ENCODE peak calls at places on chromosomes 12 and 14, in ten cellular contexts. I is mesothelial cell of epicardium, N is epithelial cell of proximal tubule, V is progenitor cell of endocrine pancreas, X is cardiac muscle cell, C is Calu3, E is tibial artery, O is lower lobe of right lung, F is left lung, T is AG10803. S is an unnamed sample.

GRCh38 chr12:85468356-85469157 is 188.5 kb downstream of the ALX1 start:
- DNase-seq in I (no peak), N (peak), V (no peak), X (peak), C (peak), E (peak), O (peak), F (peak), T (peak), S (no peak)

GRCh38 chr12:58176296-58176869 is 235.0 kb downstream of the ATP23 start:
- DNase-seq in I (peak), N (no peak), V (peak), X (peak), C (peak), E (no peak), O (no peak), F (no peak), T (peak), S (no peak)

GRCh38 chr14:92692822-92693226 is 55.6 kb downstream of the LGMN start:
- DNase-seq in I (no peak), N (no peak), V (no peak), X (no peak), C (peak), E (peak), O (peak), F (peak), T (no peak), S (no peak)

GRCh38 chr14:93975791-93976476 is 436 bp downstream of the ASB2 start:
- DNase-seq in I (no peak), N (no peak), V (no peak), X (no peak), C (no peak), E (no peak), O (no peak), F (no peak), T (no peak), S (no peak)

GRCh38 chr12:103800252-103800771 is 40.7 kb downstream of the NT5DC3 start:
- DNase-seq in I (no peak), N (peak), V (no peak), X (peak), C (peak), E (peak), O (peak), F (no peak), T (peak), S (no peak)

GRCh38 chr12:77003961-77004360 is 61.4 kb downstream of the E2F7 start:
- DNase-seq in I (no peak), N (no peak), V (no peak), X (no peak), C (no peak), E (no peak), O (no peak), F (no peak), T (no peak), S (no peak)

GRCh38 chr14:31113794-31114193 is 87.6 kb upstream of the STRN3 start:
- DNase-seq in I (no peak), N (no peak), V (no peak), X (no peak), C (no peak), E (no peak), O (no peak), F (no peak), T (no peak), S (no peak)

GRCh38 chr12:63495974-63496373 is 172.3 kb downstream of the DPY19L2 start:
- DNase-seq in I (no peak), N (peak), V (no peak), X (no peak), C (no peak), E (no peak), O (no peak), F (no peak), T (no peak), S (no peak)

GRCh38 chr12:67940780-67941243 is 48.4 kb upstream of the IFNG-AS1 start:
- DNase-seq in I (no peak), N (peak), V (no peak), X (peak), C (peak), E (no peak), O (no peak), F (no peak), T (peak), S (no peak)

GRCh38 chr12:130859128-130859527 is 12.7 kb upstream of the RAN start:
- DNase-seq in I (no peak), N (no peak), V (no peak), X (no peak), C (no peak), E (no peak), O (no peak), F (no peak), T (no peak), S (no peak)

GRCh38 chr12:115710104-115710564 is 567.4 kb downstream of the MED13L start:
- DNase-seq in I (no peak), N (no peak), V (no peak), X (no peak), C (no peak), E (no peak), O (no peak), F (no peak), T (peak), S (no peak)

GRCh38 chr14:69487226-69487625 is 2.7 kb downstream of the PLEKHD1 start:
- DNase-seq in I (no peak), N (no peak), V (no peak), X (no peak), C (no peak), E (no peak), O (no peak), F (no peak), T (no peak), S (no peak)

GRCh38 chr12:24244231-24244630 is 294.8 kb upstream of the SOX5 start:
- DNase-seq in I (no peak), N (no peak), V (no peak), X (no peak), C (no peak), E (no peak), O (no peak), F (no peak), T (no peak), S (no peak)

GRCh38 chr12:124351422-124351821 is 56.5 kb downstream of the RFLNA start:
- DNase-seq in I (no peak), N (no peak), V (no peak), X (no peak), C (no peak), E (no peak), O (no peak), F (no peak), T (no peak), S (no peak)

GRCh38 chr14:55301722-55302121 is 30.5 kb downstream of the FBXO34 start:
- DNase-seq in I (no peak), N (peak), V (no peak), X (no peak), C (peak), E (no peak), O (no peak), F (no peak), T (peak), S (no peak)

GRCh38 chr14:31018057-31018645 is 7.3 kb upstream of the AP4S1 start:
- DNase-seq in I (no peak), N (no peak), V (no peak), X (no peak), C (no peak), E (no peak), O (no peak), F (no peak), T (no peak), S (no peak)

GRCh38 chr12:130186631-130187269 is 24.5 kb downstream of the FZD10 start:
- DNase-seq in I (no peak), N (peak), V (no peak), X (no peak), C (no peak), E (no peak), O (no peak), F (no peak), T (no peak), S (no peak)

GRCh38 chr12:118237908-118238307 is 102.0 kb downstream of the PEBP1 start:
- DNase-seq in I (no peak), N (no peak), V (no peak), X (no peak), C (peak), E (no peak), O (no peak), F (no peak), T (peak), S (no peak)

GRCh38 chr12:87467893-87468292 is 561.3 kb downstream of the C12orf50 start:
- DNase-seq in I (no peak), N (no peak), V (no peak), X (no peak), C (no peak), E (no peak), O (no peak), F (no peak), T (no peak), S (no peak)

DNA sequence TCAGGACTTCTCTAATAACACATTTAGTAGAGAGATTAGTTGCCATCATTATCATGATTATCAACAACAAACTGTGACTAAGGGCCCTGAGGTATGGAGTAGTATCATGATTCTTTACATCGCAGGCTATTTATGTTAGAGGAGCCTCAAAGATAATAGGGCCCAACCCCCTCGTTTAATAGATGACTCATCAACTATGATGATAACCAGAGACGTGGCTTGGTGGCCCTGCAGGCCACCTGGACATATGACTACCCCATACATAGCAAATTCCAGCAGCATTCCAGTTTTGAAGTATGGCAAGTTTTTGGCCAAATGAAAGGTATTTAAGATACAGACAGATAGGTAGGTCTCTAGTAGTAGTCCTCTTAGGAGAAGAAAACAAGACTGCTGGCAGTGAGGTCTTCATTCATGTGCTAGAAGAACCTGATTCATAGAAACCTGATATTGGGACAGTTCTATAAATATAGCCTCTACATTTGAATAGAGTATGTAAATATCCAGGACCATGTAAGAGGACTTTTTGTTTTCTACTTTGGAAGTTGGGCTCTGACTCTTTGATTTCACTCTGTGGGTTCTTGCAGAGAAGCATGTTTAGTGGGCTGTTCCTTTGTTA is 5.6 kb downstream of the RIC8B start:
- DNase-seq in I (no peak), N (no peak), V (no peak), X (no peak), C (peak), E (no peak), O (no peak), F (no peak), T (no peak), S (no peak)
- TF ChIP-seq CTCF in I (no peak), N (no peak), V (no peak), X (no peak), C (no peak), E (no peak), O (no peak), F (no peak), T (no peak), S (no peak)

DNA sequence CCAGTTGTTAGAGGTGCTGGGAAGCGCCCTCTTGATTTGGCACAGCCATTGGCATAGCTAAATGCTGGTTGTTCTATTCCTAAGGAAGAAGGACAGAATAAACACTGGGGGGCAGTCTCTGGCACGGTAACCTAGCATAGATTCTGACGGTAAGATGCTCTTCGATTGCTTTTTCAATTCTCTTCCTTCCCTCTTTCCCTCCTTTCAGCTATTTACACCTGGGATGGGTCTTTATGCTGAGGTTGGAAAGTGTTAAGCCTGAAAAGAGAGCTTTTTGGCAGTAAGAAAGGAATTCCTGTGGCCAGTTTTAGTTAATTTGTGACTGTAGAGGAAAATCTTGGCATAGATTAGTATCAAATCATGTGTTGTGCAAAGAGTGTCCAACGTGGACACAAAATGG is 162.8 kb downstream of the SNAPC1 start:
- DNase-seq in I (no peak), N (peak), V (no peak), X (peak), C (peak), E (no peak), O (no peak), F (no peak), T (peak), S (no peak)
- TF ChIP-seq CTCF in I (no peak), N (peak), V (peak), X (no peak), C (no peak), E (no peak), O (peak), F (no peak), T (peak), S (peak)

GRCh38 chr14:21241218-21241819 is 27.9 kb downstream of the HNRNPC start:
- DNase-seq in I (no peak), N (no peak), V (no peak), X (no peak), C (no peak), E (no peak), O (no peak), F (no peak), T (peak), S (no peak)
- TF ChIP-seq CTCF in I (peak), N (peak), V (peak), X (peak), C (peak), E (peak), O (peak), F (no peak), T (peak), S (peak)

GRCh38 chr12:120856980-120857379 is 47.2 kb downstream of the SPPL3 start:
- DNase-seq in I (no peak), N (no peak), V (no peak), X (no peak), C (peak), E (no peak), O (no peak), F (no peak), T (peak), S (no peak)
- TF ChIP-seq CTCF in I (no peak), N (peak), V (peak), X (peak), C (peak), E (no peak), O (peak), F (no peak), T (peak), S (no peak)

DNA sequence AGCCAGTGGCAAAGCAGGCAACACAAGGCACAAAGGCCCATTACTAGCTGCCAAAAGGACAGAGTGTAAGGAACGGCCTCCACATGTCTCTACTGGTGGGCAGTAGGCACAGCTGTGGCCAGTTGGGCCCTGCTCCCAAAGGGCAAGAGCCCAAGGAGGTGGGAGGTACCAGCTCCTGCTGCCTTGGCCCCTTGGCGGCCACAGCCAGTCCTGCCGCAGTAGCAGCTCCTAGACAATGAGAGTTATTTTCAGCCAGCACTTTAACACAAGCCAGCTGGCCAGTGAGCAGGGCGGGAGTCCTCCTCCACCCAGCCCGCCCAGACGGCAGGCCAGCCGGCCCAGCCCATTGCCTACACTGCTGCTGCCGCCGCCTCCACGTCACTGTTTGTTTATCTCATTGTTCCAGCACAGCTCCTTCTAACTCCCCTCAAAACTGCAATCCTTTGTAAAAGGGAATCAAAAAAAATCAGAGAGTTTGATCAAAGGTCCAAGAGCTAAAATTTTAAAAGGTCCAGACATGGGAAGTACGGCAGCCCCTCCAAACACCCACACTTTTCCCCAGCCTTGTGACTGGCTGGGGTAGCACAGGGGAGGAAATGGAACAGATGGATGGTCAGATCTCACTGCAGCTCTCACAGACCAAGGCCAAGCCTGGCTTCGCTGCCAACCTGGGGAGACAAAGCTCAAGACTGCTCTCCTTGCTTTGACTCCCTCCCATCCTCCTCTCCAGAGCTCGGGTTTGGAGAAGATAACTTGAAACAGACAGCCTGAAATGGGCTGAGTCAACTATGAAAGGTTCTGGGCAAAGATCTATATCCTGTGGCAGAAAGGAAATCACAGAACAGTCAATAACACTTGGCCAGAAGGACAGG is 33.5 kb downstream of the FMNL3 start:
- DNase-seq in I (peak), N (no peak), V (peak), X (peak), C (no peak), E (peak), O (peak), F (peak), T (peak), S (no peak)
- TF ChIP-seq CTCF in I (no peak), N (no peak), V (peak), X (peak), C (no peak), E (peak), O (peak), F (peak), T (peak), S (no peak)

S was measured in natural killer cell.